ENCODE peak calls at places on chromosomes 4 and X, in five cellular contexts. R is fibroblast of mammary gland, X is endothelial cell, G is fibroblast of pulmonary artery, Z is fibroblast of lung. P is an unnamed sample.

GRCh38 chr4:108433832-108434231 is 186.5 kb upstream of the RPL34 start:
- DNase-seq in G (no peak), Z (peak), X (no peak), R (peak), P (no peak)

GRCh38 chr4:94570558-94570957 is 118.8 kb downstream of the PDLIM5 start:
- DNase-seq in G (no peak), Z (no peak), R (peak), X (no peak), P (peak)

GRCh38 chr4:87974856-87975462 is 555 bp upstream of the SPP1 start:
- DNase-seq in G (no peak), Z (peak), R (no peak), X (no peak), P (no peak)

GRCh38 chr4:4423706-4424498 is 37.0 kb downstream of the NSG1 start:
- DNase-seq in G (no peak), R (no peak), Z (no peak), X (no peak), P (no peak)

GRCh38 chr4:126136922-126137781 is 822.4 kb downstream of the FAT4 start:
- DNase-seq in X (no peak), R (no peak), Z (no peak), G (no peak), P (no peak)

GRCh38 chr4:92237559-92237958 is 66.2 kb upstream of the GRID2 start:
- DNase-seq in Z (no peak), X (no peak), R (no peak), G (no peak), P (no peak)

GRCh38 chr4:44722001-44722400 is 4.4 kb downstream of the GNPDA2 start:
- DNase-seq in G (no peak), X (no peak), Z (no peak), R (no peak), P (no peak)

GRCh38 chr4:48340276-48340904 is 939 bp upstream of the SLAIN2 start:
- DNase-seq in R (peak), Z (peak), G (peak), X (peak), P (no peak)

GRCh38 chr4:184331155-184331995 is 113.7 kb upstream of the ENPP6 start:
- DNase-seq in Z (no peak), R (no peak), X (no peak), G (no peak), P (no peak)

GRCh38 chrX:129600981-129601424 is 53.8 kb downstream of the APLN start:
- DNase-seq in X (no peak), G (peak), Z (peak), R (peak), P (peak)

GRCh38 chr4:2913168-2913567 is 50.0 kb downstream of the NOP14 start:
- DNase-seq in Z (no peak), R (no peak), X (no peak), G (no peak), P (no peak)

GRCh38 chr4:161767116-161767515 is 396.7 kb downstream of the FSTL5 start:
- DNase-seq in R (peak), X (no peak), G (peak), Z (peak), P (no peak)

GRCh38 chr4:160180206-160180605 is 1077.3 kb downstream of the RAPGEF2 start:
- DNase-seq in Z (peak), G (peak), X (no peak), R (peak), P (no peak)

GRCh38 chr4:18934197-18934596 is 912.6 kb upstream of the LCORL start:
- DNase-seq in Z (peak), X (no peak), R (peak), G (no peak), P (no peak)

GRCh38 chr4:27276322-27277073 is 415.9 kb downstream of the STIM2 start:
- DNase-seq in R (no peak), Z (peak), G (no peak), X (no peak), P (no peak)

GRCh38 chr4:78885598-78885997 is 53.6 kb downstream of the PAQR3 start:
- DNase-seq in Z (peak), G (no peak), X (no peak), R (no peak), P (no peak)

GRCh38 chrX:77434949-77435348 is 12.2 kb upstream of the FGF16 start:
- DNase-seq in Z (no peak), G (no peak), R (peak), X (no peak), P (no peak)

GRCh38 chrX:150236304-150236703 is 126.8 kb upstream of the MAMLD1 start:
- DNase-seq in G (no peak), Z (peak), X (no peak), R (peak), P (no peak)

GRCh38 chr4:59062970-59063369 is 1952.8 kb upstream of the IGFBP7 start:
- DNase-seq in Z (no peak), G (no peak), X (no peak), R (no peak), P (no peak)

GRCh38 chrX:38664285-38664684 is 102.9 kb downstream of the TSPAN7 start:
- DNase-seq in X (peak), Z (peak), R (peak), G (peak), P (peak)

GRCh38 chr4:120850048-120850599 is 72.4 kb downstream of the PRDM5 start:
- DNase-seq in X (no peak), R (peak), G (peak), Z (peak), P (no peak)

GRCh38 chrX:55450259-55450658 is 1.7 kb upstream of the MAGEH1 start:
- DNase-seq in G (peak), R (peak), X (no peak), Z (no peak), P (peak)

GRCh38 chrX:93673056-93673868 is at the start of gene NAP1L3:
- DNase-seq in Z (peak), X (peak), R (peak), G (peak), P (peak)

GRCh38 chr4:71992571-71992970 is 39.2 kb upstream of the NPFFR2 start:
- DNase-seq in Z (peak), R (peak), X (no peak), G (peak), P (no peak)

GRCh38 chrX:30930143-30930542 is 41.1 kb upstream of the TAB3 start:
- DNase-seq in Z (no peak), G (no peak), R (no peak), X (no peak), P (no peak)

GRCh38 chr4:139585468-139585867 is 29.4 kb upstream of the SETD7 start:
- DNase-seq in G (no peak), R (no peak), Z (no peak), X (no peak), P (no peak)

GRCh38 chr4:139584784-139585183 is 28.8 kb upstream of the SETD7 start:
- DNase-seq in Z (peak), G (no peak), X (no peak), R (peak), P (no peak)

GRCh38 chr4:139584019-139584418 is 28.0 kb upstream of the SETD7 start:
- DNase-seq in R (no peak), X (no peak), Z (no peak), G (no peak), P (no peak)

GRCh38 chr4:139581096-139581495 is 25.1 kb upstream of the SETD7 start:
- DNase-seq in G (no peak), X (no peak), Z (no peak), R (no peak), P (no peak)

DNA sequence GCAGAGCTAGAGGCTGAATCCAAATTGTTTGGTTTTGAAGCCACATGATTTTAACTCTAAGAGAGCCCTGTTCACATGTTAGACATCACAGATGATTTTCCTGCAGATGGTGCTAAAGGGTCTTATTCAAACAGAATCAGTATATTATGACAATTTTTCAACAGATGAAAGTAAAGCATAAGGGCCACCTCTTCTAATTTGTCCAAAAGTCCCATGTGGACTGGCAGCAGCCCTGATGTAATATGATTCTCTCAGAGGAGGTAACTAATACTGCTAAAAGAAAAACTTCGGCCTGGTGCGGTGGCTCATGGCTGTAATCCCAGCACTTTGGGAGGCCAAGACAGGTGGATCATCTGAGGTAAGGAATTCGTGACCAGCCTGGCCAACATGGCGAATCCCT is 26.0 kb upstream of the SETD7 start:
- DNase-seq in Z (peak), X (no peak), R (peak), G (no peak), P (no peak)
- TF ChIP-seq CTCF in Z (no peak), X (no peak), R (peak), G (peak), P (no peak)

GRCh38 chrX:10137516-10137915 is 19.3 kb upstream of the CLCN4 start:
- DNase-seq in X (no peak), G (no peak), Z (no peak), R (no peak), P (no peak)

GRCh38 chrX:10135561-10136399 is 21.0 kb upstream of the CLCN4 start:
- DNase-seq in R (no peak), Z (no peak), G (no peak), X (no peak), P (no peak)

GRCh38 chrX:10130354-10130753 is 26.4 kb upstream of the CLCN4 start:
- DNase-seq in G (no peak), Z (no peak), X (no peak), R (no peak), P (no peak)

GRCh38 chrX:10134921-10135320 is 21.9 kb upstream of the CLCN4 start:
- DNase-seq in G (no peak), Z (no peak), X (no peak), R (no peak), P (no peak)

GRCh38 chrX:10133980-10134676 is 22.6 kb upstream of the CLCN4 start:
- DNase-seq in Z (no peak), X (no peak), G (no peak), R (no peak), P (no peak)
- TF ChIP-seq CTCF in Z (no peak), X (no peak), G (no peak), R (no peak), P (no peak)

GRCh38 chr4:115159141-115159540 is 45.7 kb upstream of the NDST4 start:
- DNase-seq in Z (peak), X (no peak), G (no peak), R (peak), P (no peak)

GRCh38 chr4:115152081-115152480 is 38.7 kb upstream of the NDST4 start:
- DNase-seq in R (no peak), G (no peak), X (no peak), Z (no peak), P (no peak)

GRCh38 chr4:115154826-115155225 is 41.4 kb upstream of the NDST4 start:
- DNase-seq in Z (no peak), R (peak), G (no peak), X (no peak), P (no peak)
- TF ChIP-seq CTCF in Z (no peak), R (peak), G (no peak), X (no peak), P (no peak)

DNA sequence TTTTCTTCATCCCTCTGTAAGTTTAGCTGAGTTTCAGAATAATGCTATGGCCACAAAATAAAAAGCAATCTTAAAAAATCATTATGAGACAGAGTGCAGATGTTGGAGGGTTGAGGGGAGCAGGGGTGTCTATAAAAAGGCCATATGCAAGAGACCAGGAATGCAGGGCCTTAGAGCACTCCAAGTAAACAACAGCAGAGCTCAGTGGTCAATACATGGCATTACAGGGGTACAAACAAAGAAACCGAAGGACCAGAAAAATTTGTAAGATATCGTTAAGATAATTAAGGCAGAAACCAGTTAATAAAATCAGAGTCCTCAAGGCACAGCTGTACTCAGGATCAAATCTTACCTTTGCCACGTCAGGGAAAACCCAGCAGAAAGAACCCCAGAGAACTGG is 28.4 kb upstream of the NDST3 start:
- DNase-seq in R (no peak), Z (no peak), G (no peak), X (no peak), P (no peak)
- TF ChIP-seq CTCF in R (no peak), Z (no peak), G (no peak), X (peak), P (peak)

GRCh38 chrX:120999413-120999812 is 13.9 kb upstream of the CT47A1 start:
- DNase-seq in Z (no peak), G (no peak), R (no peak), X (no peak), P (no peak)

DNA sequence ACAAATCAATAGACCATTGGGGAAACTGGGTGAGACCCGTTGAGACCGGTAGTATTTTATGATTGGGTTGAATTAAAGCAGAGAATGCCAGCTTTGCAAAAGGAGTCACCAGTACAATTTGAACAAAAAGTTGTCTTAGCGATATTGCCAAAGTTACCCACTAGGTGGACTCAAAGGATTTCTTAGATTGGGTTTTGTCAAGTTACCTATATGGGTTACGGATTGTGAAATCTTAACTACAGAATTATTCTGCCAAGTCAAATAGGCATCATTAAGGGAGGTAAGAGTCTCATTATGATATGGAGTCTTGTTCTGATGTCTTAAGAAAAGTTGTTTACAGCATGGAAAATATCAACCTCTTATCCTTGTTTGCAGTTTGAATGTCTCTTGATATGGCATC is 15.0 kb upstream of the CT47A1 start:
- DNase-seq in Z (peak), G (peak), R (peak), X (no peak), P (no peak)
- TF ChIP-seq CTCF in Z (no peak), G (peak), R (peak), X (no peak), P (peak)

GRCh38 chr4:74830928-74831327 is 36.6 kb upstream of the BTC start:
- DNase-seq in R (peak), G (peak), Z (no peak), X (no peak), P (no peak)
- TF ChIP-seq CTCF in R (peak), G (peak), Z (peak), X (peak), P (peak)

GRCh38 chr4:8274772-8275241 is 5.3 kb downstream of the HTRA3 start:
- DNase-seq in G (peak), Z (peak), X (no peak), R (peak), P (peak)
- TF ChIP-seq CTCF in G (peak), Z (peak), X (no peak), R (peak), P (no peak)

P was measured in nephron progenitor cell.